ENCODE peak calls at places on chromosomes 13 and 19, in five cellular contexts. One of them, this sample, is unnamed.

GRCh38 chr19:32018014-32018413 is 327.4 kb upstream of the ZNF507 start:
- DNase-seq in H1: peak
- DNase-seq in WTC11: no peak
- DNase-seq in GM12878: no peak
- DNase-seq in HepG2: no peak
- DNase-seq in this sample: no peak

GRCh38 chr13:107373551-107373950 is 805.6 kb upstream of the ARGLU1 start:
- DNase-seq in GM12878: no peak
- DNase-seq in HepG2: no peak
- DNase-seq in WTC11: no peak
- DNase-seq in H1: no peak
- DNase-seq in this sample: no peak

GRCh38 chr19:4592445-4592844 is 33.0 kb upstream of the SEMA6B start:
- DNase-seq in H1: no peak
- DNase-seq in GM12878: no peak
- DNase-seq in HepG2: no peak
- DNase-seq in WTC11: no peak
- DNase-seq in this sample: no peak

GRCh38 chr19:35716985-35717664 is 678 bp upstream of the KMT2B start:
- DNase-seq in GM12878: peak
- DNase-seq in HepG2: peak
- DNase-seq in H1: peak
- DNase-seq in WTC11: peak
- DNase-seq in this sample: peak

GRCh38 chr19:7391218-7391670 is 42.5 kb downstream of the ARHGEF18 start:
- DNase-seq in WTC11: no peak
- DNase-seq in H1: no peak
- DNase-seq in HepG2: peak
- DNase-seq in GM12878: no peak
- DNase-seq in this sample: no peak

GRCh38 chr19:50669319-50670101 is 20.3 kb downstream of the C19orf81 start:
- DNase-seq in HepG2: no peak
- DNase-seq in GM12878: no peak
- DNase-seq in H1: peak
- DNase-seq in WTC11: no peak
- DNase-seq in this sample: peak

GRCh38 chr13:80131204-80131603 is 209.7 kb downstream of the SPRY2 start:
- DNase-seq in GM12878: no peak
- DNase-seq in H1: no peak
- DNase-seq in WTC11: peak
- DNase-seq in HepG2: no peak
- DNase-seq in this sample: no peak

GRCh38 chr19:14116918-14117578 is 514 bp downstream of the PRKACA start:
- DNase-seq in GM12878: no peak
- DNase-seq in H1: no peak
- DNase-seq in HepG2: no peak
- DNase-seq in WTC11: peak
- DNase-seq in this sample: peak

GRCh38 chr19:41273076-41273475 is 8.9 kb downstream of the HNRNPUL1 start:
- DNase-seq in H1: no peak
- DNase-seq in HepG2: no peak
- DNase-seq in GM12878: no peak
- DNase-seq in WTC11: no peak
- DNase-seq in this sample: no peak

GRCh38 chr19:50427997-50428425 is 4.7 kb upstream of the MYBPC2 start:
- DNase-seq in GM12878: no peak
- DNase-seq in H1: peak
- DNase-seq in HepG2: no peak
- DNase-seq in WTC11: peak
- DNase-seq in this sample: no peak

GRCh38 chr13:102763745-102764144 is 9.8 kb downstream of the TEX30 start:
- DNase-seq in H1: no peak
- DNase-seq in HepG2: no peak
- DNase-seq in WTC11: no peak
- DNase-seq in GM12878: no peak
- DNase-seq in this sample: no peak

GRCh38 chr19:799076-799881 is 2.0 kb downstream of the PTBP1 start:
- DNase-seq in HepG2: peak
- DNase-seq in WTC11: no peak
- DNase-seq in H1: peak
- DNase-seq in GM12878: no peak
- DNase-seq in this sample: peak

GRCh38 chr19:49155830-49156346 is 692 bp upstream of the HRC start:
- DNase-seq in H1: peak
- DNase-seq in HepG2: no peak
- DNase-seq in WTC11: no peak
- DNase-seq in GM12878: no peak
- DNase-seq in this sample: peak

GRCh38 chr13:29576581-29576980 is 18.9 kb downstream of the SLC7A1 start:
- DNase-seq in HepG2: no peak
- DNase-seq in GM12878: no peak
- DNase-seq in H1: no peak
- DNase-seq in WTC11: no peak
- DNase-seq in this sample: no peak

GRCh38 chr13:48496796-48497195 is 36.1 kb downstream of the RCBTB2 start:
- DNase-seq in HepG2: no peak
- DNase-seq in H1: no peak
- DNase-seq in WTC11: no peak
- DNase-seq in GM12878: no peak
- DNase-seq in this sample: no peak

DNA sequence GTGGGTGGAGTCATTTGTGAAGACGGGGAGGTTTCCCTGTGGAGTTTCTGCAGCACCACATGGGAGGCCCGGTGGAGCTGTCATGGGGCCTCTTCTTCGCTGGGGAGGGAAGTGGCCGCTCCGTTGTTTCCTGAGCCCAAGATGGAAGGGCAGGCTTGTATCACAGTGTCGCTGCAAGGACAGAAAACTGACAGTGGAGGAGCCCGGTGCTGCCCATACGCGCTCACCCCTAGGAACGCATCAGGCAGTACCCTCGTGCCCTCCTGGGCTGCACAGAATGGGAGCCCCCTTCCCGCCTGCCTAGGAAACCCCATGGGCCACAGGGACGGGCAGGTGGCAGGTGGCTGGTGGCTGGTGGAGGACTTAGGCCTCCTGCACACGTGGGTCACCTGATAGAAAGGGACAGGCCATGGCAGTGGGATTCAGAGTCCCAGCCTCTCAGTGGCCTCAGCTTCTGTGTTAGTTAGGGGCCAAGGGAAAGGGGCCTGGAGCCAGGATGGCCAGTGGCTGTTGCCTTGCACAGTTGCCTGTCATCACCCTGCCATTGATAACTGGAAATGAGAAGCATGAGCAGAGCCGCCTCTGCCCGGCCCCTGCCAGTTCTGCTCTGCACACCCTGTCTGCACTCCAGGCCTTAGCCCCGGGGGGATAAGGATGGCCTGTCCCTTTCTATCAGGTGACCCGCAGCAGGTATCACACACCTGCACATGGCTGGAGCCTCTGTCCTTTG is 7.6 kb downstream of the COL4A2 start:
- DNase-seq in HepG2: no peak
- DNase-seq in WTC11: no peak
- DNase-seq in GM12878: no peak
- DNase-seq in H1: no peak
- DNase-seq in this sample: no peak
- TF ChIP-seq ATF2 in HepG2: no peak
- TF ChIP-seq ATF2 in WTC11: no peak
- TF ChIP-seq ATF2 in GM12878: no peak
- TF ChIP-seq ATF2 in H1: no peak
- TF ChIP-seq ATF2 in this sample: no peak

GRCh38 chr19:17103177-17103576 is 27.6 kb downstream of the MYO9B start:
- DNase-seq in HepG2: peak
- DNase-seq in H1: peak
- DNase-seq in WTC11: peak
- DNase-seq in GM12878: no peak
- DNase-seq in this sample: peak
- TF ChIP-seq ATF2 in HepG2: no peak
- TF ChIP-seq ATF2 in H1: no peak
- TF ChIP-seq ATF2 in WTC11: no peak
- TF ChIP-seq ATF2 in GM12878: no peak
- TF ChIP-seq ATF2 in this sample: no peak

GRCh38 chr19:56258272-56258671 is 14.3 kb upstream of the EDDM13 start:
- DNase-seq in HepG2: no peak
- DNase-seq in H1: no peak
- DNase-seq in WTC11: no peak
- DNase-seq in GM12878: no peak
- DNase-seq in this sample: peak

GRCh38 chr19:56253737-56254136 is 18.8 kb upstream of the EDDM13 start:
- DNase-seq in HepG2: peak
- DNase-seq in H1: no peak
- DNase-seq in GM12878: no peak
- DNase-seq in WTC11: no peak
- DNase-seq in this sample: peak

DNA sequence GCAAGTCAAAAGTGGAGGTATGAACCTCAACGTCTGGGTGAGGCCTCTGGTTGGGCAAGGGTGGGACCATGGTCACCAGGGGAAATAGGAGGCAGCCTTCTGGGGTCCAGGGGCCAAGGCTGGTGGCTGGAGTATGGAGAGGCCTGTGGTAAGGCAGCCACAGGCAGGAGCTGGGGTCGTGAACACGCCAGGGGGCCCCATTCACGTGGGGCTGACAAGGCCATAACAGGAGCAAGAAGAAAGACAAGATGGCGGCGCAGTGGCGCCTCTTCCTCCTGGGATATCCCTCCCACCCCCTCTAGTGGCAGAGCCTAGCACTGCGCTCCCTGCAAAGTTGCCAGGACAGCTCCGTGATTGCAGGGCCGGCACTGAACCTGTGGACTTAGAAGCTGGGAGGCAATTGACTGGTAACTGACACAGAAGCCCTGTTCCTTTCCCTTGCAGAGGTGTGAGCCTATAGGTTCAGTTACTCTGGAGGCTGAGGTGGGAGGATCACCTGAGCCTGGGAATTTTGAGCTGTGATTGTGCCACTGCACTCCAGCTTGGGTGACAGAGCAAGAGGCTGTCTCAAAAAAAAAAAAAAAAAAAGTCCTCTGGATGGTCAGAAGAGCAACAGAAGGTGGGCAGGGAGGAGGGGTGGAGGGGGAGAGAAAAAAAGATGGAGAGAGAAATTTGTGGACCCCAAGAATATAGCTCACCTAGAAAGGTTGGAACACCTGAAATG is 19.7 kb upstream of the EDDM13 start:
- DNase-seq in GM12878: no peak
- DNase-seq in WTC11: peak
- DNase-seq in H1: peak
- DNase-seq in HepG2: peak
- DNase-seq in this sample: peak
- TF ChIP-seq ATF2 in GM12878: no peak
- TF ChIP-seq ATF2 in WTC11: no peak
- TF ChIP-seq ATF2 in H1: no peak
- TF ChIP-seq ATF2 in HepG2: no peak
- TF ChIP-seq ATF2 in this sample: no peak

DNA sequence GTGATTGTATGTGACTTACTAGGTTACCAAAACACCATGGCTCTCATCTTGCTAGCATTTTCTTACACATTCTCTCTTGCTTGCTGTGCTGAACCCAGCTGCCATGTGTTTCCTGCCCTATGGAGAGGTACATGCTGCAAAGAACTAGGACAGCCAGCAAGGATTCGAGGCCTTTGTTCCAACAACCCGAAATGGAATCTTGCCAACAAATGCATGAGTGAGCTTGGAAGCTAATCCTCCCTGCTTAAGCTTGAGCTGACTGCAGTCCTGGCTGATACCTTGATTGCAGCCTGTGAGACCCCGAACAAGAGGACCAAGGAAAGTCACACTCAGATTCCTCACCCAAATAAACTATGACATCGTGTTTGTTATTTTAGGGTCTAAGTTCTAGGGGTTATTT is 651.2 kb downstream of the SLITRK6 start:
- DNase-seq in WTC11: no peak
- DNase-seq in HepG2: peak
- DNase-seq in GM12878: no peak
- DNase-seq in H1: no peak
- DNase-seq in this sample: no peak
- TF ChIP-seq ATF2 in WTC11: no peak
- TF ChIP-seq ATF2 in HepG2: no peak
- TF ChIP-seq ATF2 in GM12878: no peak
- TF ChIP-seq ATF2 in H1: no peak
- TF ChIP-seq ATF2 in this sample: no peak

DNA sequence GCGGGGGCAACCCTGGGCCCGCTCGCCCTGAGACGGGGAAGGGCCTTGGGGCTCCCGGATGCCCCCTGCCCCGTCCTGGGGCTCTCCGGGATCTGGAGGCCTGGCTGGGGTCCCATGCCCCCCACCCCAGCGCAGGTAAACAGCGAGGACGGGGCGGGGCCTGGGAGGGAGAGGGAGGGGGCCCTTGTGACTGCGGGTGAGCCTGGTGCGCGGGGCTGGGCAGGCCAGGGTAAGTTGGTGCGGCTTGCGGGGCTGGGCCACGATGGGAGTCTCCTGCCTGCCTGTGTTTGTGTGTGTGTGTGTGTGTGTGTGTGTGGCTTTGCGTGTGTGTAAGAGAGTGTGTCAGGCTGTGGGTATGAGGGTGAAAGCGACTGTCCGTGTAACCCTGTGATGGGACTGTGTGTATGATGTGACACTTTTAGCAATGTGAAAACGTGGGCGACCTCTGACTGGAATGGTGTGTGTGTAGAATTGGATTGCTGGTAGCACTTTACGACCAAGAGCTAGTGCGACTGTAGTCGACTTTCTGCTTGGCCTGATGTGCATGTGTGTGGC is 426 bp downstream of the KLC3 start:
- DNase-seq in HepG2: no peak
- DNase-seq in WTC11: peak
- DNase-seq in GM12878: no peak
- DNase-seq in H1: no peak
- DNase-seq in this sample: no peak
- TF ChIP-seq ATF2 in HepG2: no peak
- TF ChIP-seq ATF2 in WTC11: no peak
- TF ChIP-seq ATF2 in GM12878: no peak
- TF ChIP-seq ATF2 in H1: no peak
- TF ChIP-seq ATF2 in this sample: no peak